ENCODE peak calls at places on chromosomes 7 and 10, in eight cellular contexts. One of them, this sample, is unnamed.

GRCh38 chr7:29192811-29193210 is 1.8 kb upstream of the CHN2 start:
- DNase-seq in MV-4-11: no peak
- DNase-seq in GM04503: no peak
- DNase-seq in neural crest cell: no peak
- DNase-seq in astrocyte of the spinal cord: no peak
- DNase-seq in HFFc6: no peak
- DNase-seq in activated gamma-delta T cell treated with Interleukin-2 at 50 U/mL for 16 hours: no peak
- DNase-seq in posterior cingulate gyrus: no peak
- DNase-seq in this sample: no peak

GRCh38 chr7:141974831-141975230 is 1.3 kb upstream of the TAS2R38 start:
- DNase-seq in GM04503: no peak
- DNase-seq in HFFc6: no peak
- DNase-seq in astrocyte of the spinal cord: no peak
- DNase-seq in activated gamma-delta T cell treated with Interleukin-2 at 50 U/mL for 16 hours: no peak
- DNase-seq in posterior cingulate gyrus: no peak
- DNase-seq in MV-4-11: no peak
- DNase-seq in neural crest cell: no peak
- DNase-seq in this sample: no peak

GRCh38 chr7:104230606-104231005 is 22.8 kb upstream of the ORC5 start:
- DNase-seq in activated gamma-delta T cell treated with Interleukin-2 at 50 U/mL for 16 hours: no peak
- DNase-seq in MV-4-11: no peak
- DNase-seq in astrocyte of the spinal cord: peak
- DNase-seq in neural crest cell: no peak
- DNase-seq in posterior cingulate gyrus: no peak
- DNase-seq in HFFc6: no peak
- DNase-seq in GM04503: no peak
- DNase-seq in this sample: no peak

GRCh38 chr7:100166966-100167911 is 1.2 kb downstream of the GAL3ST4 start:
- DNase-seq in astrocyte of the spinal cord: no peak
- DNase-seq in MV-4-11: no peak
- DNase-seq in activated gamma-delta T cell treated with Interleukin-2 at 50 U/mL for 16 hours: no peak
- DNase-seq in neural crest cell: no peak
- DNase-seq in posterior cingulate gyrus: no peak
- DNase-seq in HFFc6: no peak
- DNase-seq in GM04503: no peak
- DNase-seq in this sample: no peak

GRCh38 chr10:7279303-7279702 is 131.5 kb downstream of the SFMBT2 start:
- DNase-seq in neural crest cell: no peak
- DNase-seq in posterior cingulate gyrus: no peak
- DNase-seq in activated gamma-delta T cell treated with Interleukin-2 at 50 U/mL for 16 hours: no peak
- DNase-seq in astrocyte of the spinal cord: no peak
- DNase-seq in HFFc6: no peak
- DNase-seq in MV-4-11: no peak
- DNase-seq in GM04503: no peak
- DNase-seq in this sample: no peak

GRCh38 chr7:89837515-89837914 is 316.8 kb upstream of the STEAP1 start:
- DNase-seq in activated gamma-delta T cell treated with Interleukin-2 at 50 U/mL for 16 hours: no peak
- DNase-seq in posterior cingulate gyrus: peak
- DNase-seq in astrocyte of the spinal cord: peak
- DNase-seq in neural crest cell: no peak
- DNase-seq in GM04503: peak
- DNase-seq in MV-4-11: no peak
- DNase-seq in HFFc6: no peak
- DNase-seq in this sample: no peak

GRCh38 chr7:50372921-50373320 is 68.4 kb downstream of the IKZF1 start:
- DNase-seq in posterior cingulate gyrus: no peak
- DNase-seq in MV-4-11: no peak
- DNase-seq in HFFc6: no peak
- DNase-seq in activated gamma-delta T cell treated with Interleukin-2 at 50 U/mL for 16 hours: no peak
- DNase-seq in neural crest cell: no peak
- DNase-seq in GM04503: no peak
- DNase-seq in astrocyte of the spinal cord: no peak
- DNase-seq in this sample: no peak

GRCh38 chr10:4698075-4698474 is 127.9 kb upstream of the AKR1E2 start:
- DNase-seq in activated gamma-delta T cell treated with Interleukin-2 at 50 U/mL for 16 hours: no peak
- DNase-seq in GM04503: no peak
- DNase-seq in neural crest cell: no peak
- DNase-seq in MV-4-11: no peak
- DNase-seq in posterior cingulate gyrus: no peak
- DNase-seq in HFFc6: no peak
- DNase-seq in astrocyte of the spinal cord: no peak
- DNase-seq in this sample: no peak

GRCh38 chr10:117532451-117533107 is 10.0 kb upstream of the EMX2 start:
- DNase-seq in astrocyte of the spinal cord: no peak
- DNase-seq in posterior cingulate gyrus: no peak
- DNase-seq in HFFc6: no peak
- DNase-seq in MV-4-11: no peak
- DNase-seq in neural crest cell: no peak
- DNase-seq in GM04503: no peak
- DNase-seq in activated gamma-delta T cell treated with Interleukin-2 at 50 U/mL for 16 hours: no peak
- DNase-seq in this sample: no peak

GRCh38 chr7:145605963-145606362 is 510.6 kb upstream of the CNTNAP2 start:
- DNase-seq in MV-4-11: no peak
- DNase-seq in astrocyte of the spinal cord: no peak
- DNase-seq in HFFc6: no peak
- DNase-seq in activated gamma-delta T cell treated with Interleukin-2 at 50 U/mL for 16 hours: no peak
- DNase-seq in GM04503: no peak
- DNase-seq in neural crest cell: no peak
- DNase-seq in posterior cingulate gyrus: no peak
- DNase-seq in this sample: no peak

GRCh38 chr7:157027568-157028527 is 17.4 kb upstream of the MNX1 start:
- DNase-seq in HFFc6: peak
- DNase-seq in neural crest cell: no peak
- DNase-seq in astrocyte of the spinal cord: no peak
- DNase-seq in posterior cingulate gyrus: no peak
- DNase-seq in GM04503: no peak
- DNase-seq in MV-4-11: no peak
- DNase-seq in activated gamma-delta T cell treated with Interleukin-2 at 50 U/mL for 16 hours: no peak
- DNase-seq in this sample: no peak

GRCh38 chr7:101875215-101875846 is 57.9 kb downstream of the CUX1 start:
- DNase-seq in MV-4-11: no peak
- DNase-seq in astrocyte of the spinal cord: no peak
- DNase-seq in activated gamma-delta T cell treated with Interleukin-2 at 50 U/mL for 16 hours: no peak
- DNase-seq in neural crest cell: no peak
- DNase-seq in GM04503: no peak
- DNase-seq in posterior cingulate gyrus: no peak
- DNase-seq in HFFc6: no peak
- DNase-seq in this sample: no peak